ENCODE peak calls at places on chromosome 5, in seven cellular contexts. E is ELF-1, I is EL, F is pancreas, J is AG08396, W is COR-L47, M is fibroblast of pulmonary artery. R is an unnamed sample.
A peak's percentile ranks its signal among the peaks of the same experiment; 100 is the strongest.

GRCh38 chr5:108858959-108859358 is 111.3 kb downstream of the FER start:
- DNase-seq in E (no peak), I (no peak), F (no peak), J (peak; percentile 2), W (no peak), M (peak; percentile 70), R (peak; percentile 4)

GRCh38 chr5:127028822-127029457 is 1.4 kb downstream of the MARCHF3 start:
- DNase-seq in E (peak; percentile 12), I (peak; percentile 81), F (no peak), J (no peak), W (no peak), M (no peak), R (no peak)

GRCh38 chr5:59174248-59174844 is 591.5 kb downstream of the RAB3C start:
- DNase-seq in E (no peak), I (peak; percentile 69), F (no peak), J (peak; percentile 54), W (peak; percentile 44), M (peak; percentile 91), R (peak; percentile 6)

GRCh38 chr5:169295241-169295747 is 5.6 kb downstream of the SLIT3 start:
- DNase-seq in E (no peak), I (no peak), F (no peak), J (no peak), W (no peak), M (no peak), R (no peak)

GRCh38 chr5:141330299-141331080 is at the start of gene PCDHGA1:
- DNase-seq in E (no peak), I (peak; percentile 61), F (no peak), J (peak; percentile 67), W (peak; percentile 17), M (peak; percentile 71), R (peak; percentile 62)

GRCh38 chr5:106853266-106853665 is 817.5 kb downstream of the EFNA5 start:
- DNase-seq in E (no peak), I (no peak), F (no peak), J (no peak), W (no peak), M (no peak), R (no peak)

GRCh38 chr5:102312586-102312985 is 16.5 kb upstream of the SLCO4C1 start:
- DNase-seq in E (no peak), I (no peak), F (no peak), J (no peak), W (no peak), M (no peak), R (no peak)

GRCh38 chr5:52760695-52761366 is 26.9 kb upstream of the ITGA1 start:
- DNase-seq in E (no peak), I (no peak), F (no peak), J (no peak), W (no peak), M (no peak), R (no peak)

GRCh38 chr5:179616002-179616594 is 7.4 kb downstream of the HNRNPH1 start:
- DNase-seq in E (no peak), I (no peak), F (peak; percentile 35), J (no peak), W (no peak), M (no peak), R (no peak)

GRCh38 chr5:125891326-125891725 is 531.9 kb upstream of the GRAMD2B start:
- DNase-seq in E (no peak), I (peak; percentile 40), F (no peak), J (no peak), W (no peak), M (no peak), R (no peak)

GRCh38 chr5:152622628-152623027 is 217.5 kb upstream of the NMUR2 start:
- DNase-seq in E (no peak), I (no peak), F (no peak), J (no peak), W (peak; percentile 6), M (no peak), R (no peak)

GRCh38 chr5:149435660-149436059 is 56.6 kb upstream of the IL17B start:
- DNase-seq in E (no peak), I (no peak), F (no peak), J (no peak), W (no peak), M (no peak), R (no peak)

GRCh38 chr5:80919678-80920196 is 40.4 kb upstream of the RASGRF2 start:
- DNase-seq in E (no peak), I (peak; percentile 43), F (no peak), J (no peak), W (no peak), M (no peak), R (peak; percentile 8)

GRCh38 chr5:673837-674629 is 19.1 kb downstream of the TPPP start:
- DNase-seq in E (no peak), I (no peak), F (peak; percentile 61), J (no peak), W (no peak), M (no peak), R (no peak)

GRCh38 chr5:92653730-92654461 is 927.1 kb downstream of the NR2F1-AS1 start:
- DNase-seq in E (no peak), I (no peak), F (no peak), J (no peak), W (no peak), M (no peak), R (no peak)

R was measured in hepatic stellate cell.